ENCODE peak calls at places on chromosomes 12 and 14, in four cellular contexts. Q is fibroblast of mammary gland, F is psoas muscle, B is left lung. O is an unnamed sample.

GRCh38 chr14:104659146-104659545 is 30.3 kb upstream of the INF2 start:
- DNase-seq in F (no peak), B (no peak), Q (no peak), O (no peak)

GRCh38 chr14:74346341-74346740 is 1.9 kb upstream of the VRTN start:
- DNase-seq in Q (no peak), B (no peak), F (no peak), O (no peak)

GRCh38 chr12:49357099-49357678 is 10.1 kb upstream of the SPATS2 start:
- DNase-seq in F (no peak), B (no peak), Q (peak; percentile 80), O (no peak)

GRCh38 chr14:103925316-103925715 is 2.9 kb upstream of the TDRD9 start:
- DNase-seq in F (no peak), B (no peak), Q (no peak), O (no peak)

GRCh38 chr12:62581288-62582064 is 114.8 kb downstream of the MON2 start:
- DNase-seq in Q (peak; percentile 75), B (no peak), F (no peak), O (peak; percentile 26)

GRCh38 chr12:40622246-40622838 is 69.9 kb upstream of the CNTN1 start:
- DNase-seq in F (peak; percentile 30), B (no peak), Q (peak; percentile 68), O (no peak)

GRCh38 chr12:132437252-132438138 is 52.5 kb upstream of the FBRSL1 start:
- DNase-seq in B (peak; percentile 59), Q (no peak), F (no peak), O (no peak)

GRCh38 chr12:31206038-31206670 is 119.8 kb downstream of the SINHCAF start:
- DNase-seq in Q (peak; percentile 74), B (no peak), F (no peak), O (no peak)

GRCh38 chr14:92846162-92846897 is 52.2 kb downstream of the GOLGA5 start:
- DNase-seq in Q (peak; percentile 90), F (no peak), B (no peak), O (no peak)

GRCh38 chr14:102817942-102818940 is 41.0 kb downstream of the TRAF3 start:
- DNase-seq in B (no peak), F (no peak), Q (peak; percentile 63), O (no peak)

GRCh38 chr14:101077511-101078074 is 174.1 kb upstream of the RTL1 start:
- DNase-seq in B (peak; percentile 56), Q (no peak), F (no peak), O (no peak)

GRCh38 chr14:65211341-65211987 is 109.1 kb upstream of the MAX start:
- DNase-seq in F (no peak), B (no peak), Q (peak; percentile 75), O (no peak)

GRCh38 chr12:42284876-42285275 is 41.0 kb downstream of the ZCRB1 start:
- DNase-seq in B (no peak), Q (no peak), F (no peak), O (no peak)

GRCh38 chr14:96089401-96089800 is 50.2 kb downstream of the C14orf132 start:
- DNase-seq in F (no peak), B (no peak), Q (no peak), O (no peak)

GRCh38 chr12:108374596-108375320 is 35.6 kb upstream of the CMKLR1 start:
- DNase-seq in B (no peak), Q (no peak), F (no peak), O (no peak)

GRCh38 chr14:30138517-30138916 is 210.9 kb upstream of the PRKD1 start:
- DNase-seq in B (no peak), F (no peak), Q (peak; percentile 60), O (no peak)

GRCh38 chr12:53939141-53940108 is 794 bp downstream of the HOXC13 start:
- DNase-seq in F (no peak), Q (peak; percentile 26), B (peak; percentile 76), O (no peak)

GRCh38 chr12:113328368-113328889 is 6.5 kb downstream of the SLC8B1 start:
- DNase-seq in F (no peak), Q (no peak), B (peak; percentile 1), O (no peak)

GRCh38 chr12:122003646-122004611 is 17.8 kb upstream of the BCL7A start:
- DNase-seq in F (no peak), Q (peak; percentile 42), B (no peak), O (no peak)

GRCh38 chr14:95058491-95058890 is 98.8 kb downstream of the DICER1 start:
- DNase-seq in F (no peak), B (no peak), Q (no peak), O (no peak)

GRCh38 chr12:132955094-132955932 is 793 bp downstream of the ZNF605 start:
- DNase-seq in Q (peak; percentile 79), B (no peak), F (peak; percentile 51), O (peak; percentile 26)

GRCh38 chr14:105888784-105889665 is 362.6 kb downstream of the TMEM121 start:
- DNase-seq in Q (no peak), B (peak; percentile 25), F (peak; percentile 2), O (peak; percentile 9)

GRCh38 chr12:88298761-88299242 is 156.7 kb downstream of the TMTC3 start:
- DNase-seq in B (no peak), F (no peak), Q (peak; percentile 77), O (no peak)

GRCh38 chr12:27583057-27583797 is 59.2 kb downstream of the PPFIBP1 start:
- DNase-seq in B (no peak), F (no peak), Q (peak; percentile 81), O (no peak)

GRCh38 chr12:78018939-78019338 is 188.2 kb downstream of the NAV3 start:
- DNase-seq in Q (peak; percentile 42), B (no peak), F (no peak), O (no peak)

GRCh38 chr12:107650977-107651376 is 34.6 kb upstream of the PWP1 start:
- DNase-seq in F (no peak), B (no peak), Q (no peak), O (no peak)

GRCh38 chr12:109131522-109132050 is 15.2 kb downstream of the ACACB start:
- DNase-seq in B (no peak), Q (no peak), F (peak; percentile 78), O (peak; percentile 36)

GRCh38 chr14:47442206-47442605 is 233.2 kb downstream of the MDGA2 start:
- DNase-seq in B (no peak), F (no peak), Q (peak; percentile 38), O (no peak)

GRCh38 chr12:56361487-56362129 is 1.0 kb downstream of the APOF start:
- DNase-seq in F (no peak), Q (no peak), B (no peak), O (no peak)

GRCh38 chr12:128817115-128818015 is 6.4 kb downstream of the SLC15A4 start:
- DNase-seq in Q (peak; percentile 82), B (no peak), F (peak; percentile 70), O (peak; percentile 72)

GRCh38 chr12:128814411-128815261 is 9.1 kb downstream of the SLC15A4 start:
- DNase-seq in Q (no peak), B (no peak), F (no peak), O (no peak)

GRCh38 chr12:128818065-128819022 is 5.4 kb downstream of the SLC15A4 start:
- DNase-seq in Q (peak; percentile 71), B (no peak), F (no peak), O (no peak)

GRCh38 chr12:128815779-128816642 is 7.7 kb downstream of the SLC15A4 start:
- DNase-seq in Q (no peak), F (no peak), B (no peak), O (no peak)

GRCh38 chr12:128816643-128816920 is 7.2 kb downstream of the SLC15A4 start:
- DNase-seq in F (no peak), Q (no peak), B (no peak), O (no peak)
- H3K4me3 ChIP-seq in F (peak overlapping the region; percentile 46), Q (no peak overlapping the region), B (no peak overlapping the region), O (no peak overlapping the region)

GRCh38 chr14:61577506-61577931 is 117.8 kb upstream of the HIF1A start:
- DNase-seq in B (no peak), Q (no peak), F (no peak), O (no peak)

GRCh38 chr14:61581340-61581739 is 114.0 kb upstream of the HIF1A start:
- DNase-seq in Q (no peak), B (no peak), F (no peak), O (no peak)

GRCh38 chr14:61575751-61576150 is 119.6 kb upstream of the HIF1A start:
- DNase-seq in Q (no peak), B (no peak), F (no peak), O (no peak)

GRCh38 chr14:61581955-61582615 is 113.2 kb upstream of the HIF1A start:
- DNase-seq in B (no peak), Q (peak; percentile 91), F (no peak), O (no peak)

DNA sequence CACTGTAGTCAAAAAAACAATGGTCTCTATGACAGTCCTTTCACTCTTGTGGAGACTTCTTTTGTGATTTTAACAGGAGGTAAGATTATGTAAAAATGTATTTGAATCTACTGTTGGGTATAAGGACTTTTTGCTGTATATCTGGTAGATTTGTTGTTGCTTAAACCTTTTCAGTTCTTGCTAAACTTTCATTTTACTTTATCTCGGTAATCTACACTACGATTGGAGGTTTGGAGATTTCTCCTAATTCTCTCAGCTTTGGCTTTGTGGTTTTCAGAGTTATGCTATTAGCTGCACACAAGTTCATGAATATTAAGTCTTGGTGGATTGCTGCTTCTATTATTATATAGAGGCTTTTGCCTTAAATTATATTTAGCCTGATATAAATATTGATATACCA is 116.6 kb upstream of the HIF1A start:
- DNase-seq in F (no peak), B (no peak), Q (no peak), O (no peak)
- H3K4me3 ChIP-seq in F (no peak overlapping the region), B (no peak overlapping the region), Q (no peak overlapping the region), O (no peak overlapping the region)

DNA sequence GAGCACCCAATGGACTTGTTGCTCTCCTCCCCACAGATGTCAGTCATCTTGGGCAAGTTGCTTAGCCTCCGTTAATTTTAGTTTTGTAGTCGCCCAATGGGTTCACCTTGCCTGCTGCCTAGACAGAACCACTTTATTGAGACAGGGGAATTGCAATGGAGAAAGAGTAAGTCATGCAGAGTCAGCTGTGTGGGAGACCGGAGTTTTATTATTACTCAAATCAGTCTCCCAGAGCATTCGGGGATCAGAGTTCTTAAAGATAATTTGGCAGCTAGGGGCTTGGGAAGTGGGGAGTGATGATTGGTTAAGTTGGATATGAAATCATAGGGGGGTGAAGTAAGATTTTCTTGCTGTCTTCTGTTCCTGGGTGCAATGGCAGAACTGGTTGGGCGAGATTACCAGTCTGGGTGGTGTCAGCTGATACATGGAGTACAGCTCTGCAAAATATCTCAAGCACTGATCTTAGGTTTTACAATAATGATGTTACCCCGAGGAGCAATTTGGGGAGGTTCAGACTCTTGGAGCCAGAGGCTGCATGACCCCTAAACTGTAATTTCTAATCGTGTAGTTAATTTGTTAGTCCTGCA is 50.2 kb downstream of the SLC38A1 start:
- DNase-seq in Q (no peak), F (no peak), B (no peak), O (no peak)
- H3K4me3 ChIP-seq in Q (no peak overlapping the region), F (no peak overlapping the region), B (no peak overlapping the region), O (no peak overlapping the region)

GRCh38 chr14:99551034-99551922 is 52.7 kb downstream of the CCDC85C start:
- DNase-seq in F (no peak), Q (no peak), B (no peak), O (no peak)

GRCh38 chr14:99549684-99550083 is 54.3 kb downstream of the CCDC85C start:
- DNase-seq in Q (no peak), B (no peak), F (no peak), O (no peak)

GRCh38 chr14:99552021-99552553 is 51.9 kb downstream of the CCDC85C start:
- DNase-seq in Q (no peak), B (no peak), F (no peak), O (no peak)

GRCh38 chr14:99548871-99549270 is 55.1 kb downstream of the CCDC85C start:
- DNase-seq in Q (no peak), F (no peak), B (no peak), O (no peak)

GRCh38 chr14:99550387-99550992 is 53.5 kb downstream of the CCDC85C start:
- DNase-seq in B (no peak), Q (no peak), F (no peak), O (no peak)
- H3K4me3 ChIP-seq in B (no peak overlapping the region), Q (no peak overlapping the region), F (no peak overlapping the region), O (no peak overlapping the region)

GRCh38 chr12:96196781-96197180 is 2.6 kb downstream of the ELK3 start:
- DNase-seq in B (no peak), Q (peak; percentile 90), F (no peak), O (no peak)
- H3K4me3 ChIP-seq in B (peak overlapping the region; percentile 84), Q (peak overlapping the region; percentile 65), F (peak overlapping the region; percentile 74), O (peak overlapping the region; percentile 88)

O was measured in left ventricle myocardium inferior.